ENCODE peak calls at places on chromosomes 16 and 17, in four cellular contexts. D is fibroblast of mammary gland, Z is AG10803, R is fibroblast of lung. Q is an unnamed sample.
A peak's percentile ranks its signal among the peaks of the same experiment; 100 is the strongest.

GRCh38 chr17:61684818-61685217 is 93.8 kb upstream of the NACA2 start:
- DNase-seq in D (no peak), R (no peak), Z (no peak), Q (no peak)

GRCh38 chr16:22291860-22292692 is 5.1 kb upstream of the POLR3E start:
- DNase-seq in Z (peak; percentile 55), R (peak; percentile 75), D (peak; percentile 14), Q (no peak)

GRCh38 chr17:50549969-50550368 is 3.0 kb downstream of the SPATA20 start:
- DNase-seq in D (no peak), Z (no peak), R (no peak), Q (no peak)

GRCh38 chr16:11497329-11497805 is 89.4 kb downstream of the LITAF start:
- DNase-seq in R (peak; percentile 53), D (peak; percentile 45), Z (peak; percentile 76), Q (no peak)

GRCh38 chr17:53462393-53462811 is 360.3 kb upstream of the KIF2B start:
- DNase-seq in Z (no peak), R (peak; percentile 31), D (no peak), Q (peak; percentile 3)

GRCh38 chr16:82782715-82783251 is 156.0 kb downstream of the CDH13 start:
- DNase-seq in D (no peak), R (no peak), Z (no peak), Q (no peak)

GRCh38 chr17:2634361-2634960 is 41.0 kb downstream of the PAFAH1B1 start:
- DNase-seq in Z (peak; percentile 23), D (peak; percentile 40), R (no peak), Q (peak; percentile 89)

GRCh38 chr17:42056634-42057033 is 6.2 kb upstream of the C17orf113 start:
- DNase-seq in D (no peak), Z (no peak), R (no peak), Q (no peak)

GRCh38 chr17:63455417-63455816 is 9.3 kb upstream of the CYB561 start:
- DNase-seq in D (no peak), R (no peak), Z (no peak), Q (no peak)

GRCh38 chr16:89248196-89249005 is 30.9 kb downstream of the ZNF778 start:
- DNase-seq in R (no peak), Z (no peak), D (no peak), Q (no peak)

GRCh38 chr17:66431910-66432309 is 129.5 kb downstream of the PRKCA start:
- DNase-seq in R (peak; percentile 92), Z (peak; percentile 85), D (peak; percentile 91), Q (peak; percentile 74)

GRCh38 chr17:56870163-56870651 is 36.3 kb downstream of the DGKE start:
- DNase-seq in Z (no peak), D (peak; percentile 8), R (no peak), Q (no peak)

GRCh38 chr16:11410382-11411058 is 65.3 kb downstream of the RMI2 start:
- DNase-seq in Z (peak; percentile 31), D (no peak), R (no peak), Q (no peak)

GRCh38 chr17:12744298-12744697 is 45.0 kb upstream of the ARHGAP44 start:
- DNase-seq in Z (peak; percentile 19), D (no peak), R (peak; percentile 14), Q (no peak)

GRCh38 chr17:80389011-80389995 is 25.7 kb upstream of the ENDOV start:
- DNase-seq in Z (no peak), D (no peak), R (no peak), Q (no peak)

GRCh38 chr16:73887895-73888294 is 408.7 kb upstream of the PSMD7 start:
- DNase-seq in Z (no peak), R (no peak), D (no peak), Q (no peak)

GRCh38 chr16:55480228-55480655 is 1.2 kb downstream of the MMP2 start:
- DNase-seq in Z (peak; percentile 96), D (peak; percentile 93), R (peak; percentile 95), Q (peak; percentile 82)

GRCh38 chr16:54817940-54818574 is 112.6 kb upstream of the IRX5 start:
- DNase-seq in Z (no peak), D (no peak), R (no peak), Q (no peak)

GRCh38 chr17:50794361-50794760 is 27.0 kb upstream of the ANKRD40CL start:
- DNase-seq in R (no peak), D (peak; percentile 54), Z (no peak), Q (no peak)

GRCh38 chr16:34803683-34804416 is 1344.4 kb downstream of the TP53TG3F start:
- DNase-seq in Z (no peak), D (no peak), R (no peak), Q (no peak)

GRCh38 chr17:60134396-60135159 is 15.2 kb upstream of the CA4 start:
- DNase-seq in D (peak; percentile 56), R (peak; percentile 55), Z (peak; percentile 49), Q (no peak)

GRCh38 chr16:64590516-64590915 is 531.3 kb downstream of the CDH11 start:
- DNase-seq in Z (peak; percentile 54), D (peak; percentile 47), R (peak; percentile 5), Q (no peak)

GRCh38 chr17:31241116-31241515 is 55.9 kb downstream of the OMG start:
- DNase-seq in D (no peak), R (no peak), Z (no peak), Q (no peak)

GRCh38 chr17:74777884-74778490 is 1.8 kb upstream of the NAT9 start:
- DNase-seq in Z (no peak), R (no peak), D (peak; percentile 15), Q (no peak)

GRCh38 chr16:73459586-73459985 is 411.7 kb upstream of the ZFHX3 start:
- DNase-seq in Z (no peak), R (no peak), D (no peak), Q (no peak)

GRCh38 chr16:60100371-60100770 is 1366.3 kb upstream of the GOT2 start:
- DNase-seq in D (no peak), Z (no peak), R (no peak), Q (no peak)
- H3K4me3 ChIP-seq in D (no peak overlapping the region), Z (no peak overlapping the region), R (no peak overlapping the region), Q (no peak overlapping the region)

DNA sequence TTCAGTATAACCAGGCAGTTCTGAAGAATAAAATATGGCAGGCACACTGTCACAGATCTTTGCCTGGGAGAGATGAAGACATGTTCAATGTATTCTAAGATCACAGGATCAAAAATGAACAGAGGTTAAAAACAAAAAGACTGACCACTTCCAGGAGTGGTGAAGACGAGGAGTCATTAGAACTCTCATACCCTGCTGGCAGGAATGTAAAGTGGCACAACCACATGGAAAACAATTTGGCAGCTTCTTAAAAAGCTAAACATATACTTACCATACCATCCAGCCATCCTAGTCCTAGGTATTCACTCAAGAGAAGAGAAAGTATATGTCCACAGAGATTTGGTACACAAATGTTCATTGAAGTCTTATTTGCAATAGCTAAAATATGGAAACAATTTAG is 406.3 kb downstream of the NPIPA8 start:
- DNase-seq in Z (no peak), D (peak; percentile 2), R (no peak), Q (no peak)
- TF ChIP-seq CTCF in Z (peak; percentile 12), D (peak; percentile 2), R (no peak), Q (no peak)

GRCh38 chr16:69133555-69133954 is 1.1 kb downstream of the UTP4 start:
- DNase-seq in D (no peak), Z (no peak), R (no peak), Q (no peak)
- H3K4me3 ChIP-seq in D (peak overlapping the region; percentile 90), Z (peak overlapping the region; percentile 98), R (peak overlapping the region; percentile 84), Q (peak overlapping the region; percentile 82)

GRCh38 chr17:29954405-29954804 is 13.0 kb downstream of the EFCAB5 start:
- DNase-seq in D (no peak), Z (no peak), R (no peak), Q (no peak)
- TF ChIP-seq CTCF in D (peak; percentile 8), Z (peak; percentile 12), R (no peak), Q (no peak)

GRCh38 chr16:87854053-87854906 is 15.0 kb downstream of the SLC7A5 start:
- DNase-seq in R (no peak), D (no peak), Z (no peak), Q (no peak)

GRCh38 chr16:87856796-87857228 is 12.5 kb downstream of the SLC7A5 start:
- DNase-seq in Z (no peak), D (no peak), R (no peak), Q (no peak)

GRCh38 chr16:87853411-87854052 is 15.8 kb downstream of the SLC7A5 start:
- DNase-seq in D (peak; percentile 82), Z (peak; percentile 95), R (peak; percentile 94), Q (no peak)

GRCh38 chr16:87854907-87855683 is 14.2 kb downstream of the SLC7A5 start:
- DNase-seq in R (no peak), Z (no peak), D (no peak), Q (no peak)

GRCh38 chr16:87855852-87856715 is 13.2 kb downstream of the SLC7A5 start:
- DNase-seq in R (peak; percentile 56), D (peak; percentile 17), Z (no peak), Q (no peak)
- H3K4me3 ChIP-seq in R (no peak overlapping the region), D (no peak overlapping the region), Z (no peak overlapping the region), Q (no peak overlapping the region)

GRCh38 chr16:66380421-66380820 is 13.9 kb downstream of the CDH5 start:
- DNase-seq in Z (no peak), D (no peak), R (no peak), Q (no peak)

GRCh38 chr16:66382966-66383299 is 16.4 kb downstream of the CDH5 start:
- DNase-seq in R (peak; percentile 54), Z (peak; percentile 71), D (peak; percentile 63), Q (peak; percentile 85)

GRCh38 chr16:66383551-66383950 is 17.1 kb downstream of the CDH5 start:
- DNase-seq in D (no peak), Z (no peak), R (no peak), Q (no peak)

GRCh38 chr16:66381585-66382170 is 15.2 kb downstream of the CDH5 start:
- DNase-seq in D (no peak), R (no peak), Z (no peak), Q (no peak)

DNA sequence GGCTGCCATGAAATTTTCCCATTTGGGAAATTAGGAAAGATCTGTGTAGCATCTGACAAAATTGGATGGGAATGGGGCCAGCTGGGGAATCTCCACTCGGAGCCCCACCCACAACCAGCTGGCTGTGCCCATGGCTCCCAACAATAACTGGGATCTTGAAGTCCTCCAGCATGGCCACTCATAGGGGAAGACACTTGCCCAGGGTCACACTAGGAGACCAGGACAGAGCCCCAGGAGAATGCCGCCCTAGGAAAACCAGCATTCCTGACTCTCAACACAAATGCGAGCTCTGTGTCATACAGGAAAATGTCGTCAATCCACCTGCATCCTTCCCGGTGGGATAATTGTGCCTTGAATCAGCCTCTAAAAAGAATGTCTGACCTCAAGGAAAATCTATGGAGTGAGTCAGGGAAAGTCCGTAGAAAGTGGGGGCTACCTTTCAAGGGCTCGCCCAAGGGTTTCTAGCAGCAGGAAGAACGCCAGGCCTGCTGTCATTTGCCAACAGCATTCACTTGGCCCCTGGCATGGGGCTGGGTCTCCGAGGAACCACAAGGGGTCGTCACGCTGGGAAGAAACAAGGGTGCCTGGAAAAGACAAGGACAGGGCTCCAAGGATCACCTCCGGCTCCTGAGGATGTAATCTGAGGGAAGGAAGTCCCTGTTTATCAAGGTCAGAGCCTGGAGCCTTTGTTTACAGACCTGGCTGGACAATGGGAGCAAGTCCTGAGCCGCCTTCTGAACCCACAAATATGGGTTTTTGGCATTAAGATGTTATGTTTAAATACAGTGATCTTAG is 15.9 kb downstream of the CDH5 start:
- DNase-seq in Z (peak; percentile 80), D (peak; percentile 54), R (peak; percentile 21), Q (peak; percentile 80)
- TF ChIP-seq CTCF in Z (no peak), D (no peak), R (no peak), Q (peak; percentile 22)

Q was measured in astrocyte of the cerebellum.